ENCODE peak calls at places on chromosomes 11 and 22, in eight cellular contexts. G is fibroblast of lung, B is body of pancreas, W is GM23248, T is DND-41, F is endothelial cell of umbilical vein, D is A549, Y is cardiac muscle cell. H is an unnamed sample.

GRCh38 chr11:114921697-114922096 is 243.4 kb downstream of the NXPE2 start:
- DNase-seq in D (no peak), B (no peak), Y (no peak), F (no peak), W (no peak), T (no peak), G (no peak), H (no peak)

GRCh38 chr11:124970925-124971324 is 16.9 kb downstream of the CCDC15 start:
- DNase-seq in G (peak; percentile 24), Y (peak; percentile 50), B (no peak), F (peak; percentile 26), T (no peak), D (no peak), W (peak; percentile 47), H (no peak)

GRCh38 chr22:36439481-36440271 is 41.8 kb downstream of the TXN2 start:
- DNase-seq in W (peak; percentile 95), Y (peak; percentile 93), F (peak; percentile 75), G (peak; percentile 98), B (peak; percentile 79), D (peak; percentile 85), T (no peak), H (no peak)

GRCh38 chr22:35582861-35583670 is 34.1 kb downstream of the MB start:
- DNase-seq in T (peak; percentile 64), B (peak; percentile 68), G (peak; percentile 53), F (peak; percentile 63), D (peak; percentile 86), W (peak; percentile 70), Y (peak; percentile 73), H (peak; percentile 24)

GRCh38 chr11:74627381-74627780 is 35.0 kb downstream of the POLD3 start:
- DNase-seq in Y (no peak), D (no peak), G (no peak), B (no peak), F (no peak), W (no peak), T (no peak), H (no peak)

GRCh38 chr11:7603031-7603781 is 70.1 kb downstream of the CYB5R2 start:
- DNase-seq in Y (no peak), W (peak; percentile 51), G (peak; percentile 3), T (no peak), B (no peak), D (no peak), F (no peak), H (no peak)

GRCh38 chr22:41603873-41604332 is 14.3 kb upstream of the PMM1 start:
- DNase-seq in W (no peak), Y (no peak), D (no peak), T (peak; percentile 70), B (no peak), F (no peak), G (peak; percentile 25), H (peak; percentile 69)

GRCh38 chr11:38788591-38788990 is 2190.6 kb upstream of the RAG2 start:
- DNase-seq in B (no peak), T (no peak), W (no peak), D (no peak), G (peak; percentile 17), Y (no peak), F (no peak), H (no peak)

GRCh38 chr11:1487851-1488574 is 1.4 kb upstream of the MOB2 start:
- DNase-seq in T (no peak), B (peak; percentile 11), G (no peak), W (no peak), F (no peak), Y (no peak), D (no peak), H (no peak)

GRCh38 chr11:127470485-127470884 is 469.9 kb upstream of the KIRREL3 start:
- DNase-seq in D (no peak), G (no peak), W (peak; percentile 15), Y (no peak), F (peak; percentile 2), B (peak; percentile 23), T (peak; percentile 44), H (no peak)

GRCh38 chr11:112525270-112525669 is 264.6 kb upstream of the PLET1 start:
- DNase-seq in G (peak; percentile 12), B (peak; percentile 11), F (no peak), T (peak; percentile 64), D (no peak), Y (peak; percentile 52), W (peak; percentile 66), H (no peak)

GRCh38 chr11:57276857-57277505 is 39.9 kb upstream of the APLNR start:
- DNase-seq in B (no peak), G (no peak), F (peak; percentile 81), T (no peak), Y (peak; percentile 78), W (no peak), D (no peak), H (no peak)

GRCh38 chr11:126212089-126212660 is 593 bp downstream of the FAM118B start:
- DNase-seq in T (no peak), F (peak; percentile 18), Y (peak; percentile 9), W (peak; percentile 58), G (no peak), D (no peak), B (no peak), H (no peak)
- H3K4me1 ChIP-seq in T (peaks cover 34% of the 10 kb centered on the region), F (peaks cover 17% of the 10 kb centered on the region), Y (peaks cover 10% of the 10 kb centered on the region), W (peaks cover 10% of the 10 kb centered on the region), G (no peaks in the 10 kb centered on the region), D (peaks cover 18% of the 10 kb centered on the region), B (peaks cover 32% of the 10 kb centered on the region), H (peaks cover 9% of the 10 kb centered on the region)

GRCh38 chr11:32821917-32822560 is 7.7 kb upstream of the PRRG4 start:
- DNase-seq in B (no peak), G (no peak), T (no peak), F (no peak), D (no peak), W (no peak), Y (no peak), H (no peak)

GRCh38 chr11:32827276-32827675 is 2.5 kb upstream of the PRRG4 start:
- DNase-seq in W (no peak), F (no peak), B (no peak), Y (no peak), G (no peak), T (no peak), D (no peak), H (no peak)

GRCh38 chr11:32829157-32829679 is 509 bp upstream of the PRRG4 start:
- DNase-seq in T (no peak), Y (no peak), G (no peak), D (no peak), B (no peak), W (peak; percentile 57), F (peak; percentile 31), H (no peak)

GRCh38 chr11:32829680-32830412 is at the start of gene PRRG4:
- DNase-seq in W (peak; percentile 76), Y (peak; percentile 57), F (no peak), B (peak; percentile 75), G (peak; percentile 53), D (no peak), T (peak; percentile 41), H (no peak)

GRCh38 chr11:32826113-32826512 is 3.6 kb upstream of the PRRG4 start:
- DNase-seq in G (no peak), F (no peak), T (no peak), Y (no peak), D (no peak), W (no peak), B (no peak), H (no peak)
- H3K9me3 ChIP-seq in G (no peaks in the 10 kb centered on the region), F (no peaks in the 10 kb centered on the region), T (no peaks in the 10 kb centered on the region), Y (no peaks in the 10 kb centered on the region), D (no peaks in the 10 kb centered on the region), W (no peaks in the 10 kb centered on the region), B (no peaks in the 10 kb centered on the region), H (no peaks in the 10 kb centered on the region)

DNA sequence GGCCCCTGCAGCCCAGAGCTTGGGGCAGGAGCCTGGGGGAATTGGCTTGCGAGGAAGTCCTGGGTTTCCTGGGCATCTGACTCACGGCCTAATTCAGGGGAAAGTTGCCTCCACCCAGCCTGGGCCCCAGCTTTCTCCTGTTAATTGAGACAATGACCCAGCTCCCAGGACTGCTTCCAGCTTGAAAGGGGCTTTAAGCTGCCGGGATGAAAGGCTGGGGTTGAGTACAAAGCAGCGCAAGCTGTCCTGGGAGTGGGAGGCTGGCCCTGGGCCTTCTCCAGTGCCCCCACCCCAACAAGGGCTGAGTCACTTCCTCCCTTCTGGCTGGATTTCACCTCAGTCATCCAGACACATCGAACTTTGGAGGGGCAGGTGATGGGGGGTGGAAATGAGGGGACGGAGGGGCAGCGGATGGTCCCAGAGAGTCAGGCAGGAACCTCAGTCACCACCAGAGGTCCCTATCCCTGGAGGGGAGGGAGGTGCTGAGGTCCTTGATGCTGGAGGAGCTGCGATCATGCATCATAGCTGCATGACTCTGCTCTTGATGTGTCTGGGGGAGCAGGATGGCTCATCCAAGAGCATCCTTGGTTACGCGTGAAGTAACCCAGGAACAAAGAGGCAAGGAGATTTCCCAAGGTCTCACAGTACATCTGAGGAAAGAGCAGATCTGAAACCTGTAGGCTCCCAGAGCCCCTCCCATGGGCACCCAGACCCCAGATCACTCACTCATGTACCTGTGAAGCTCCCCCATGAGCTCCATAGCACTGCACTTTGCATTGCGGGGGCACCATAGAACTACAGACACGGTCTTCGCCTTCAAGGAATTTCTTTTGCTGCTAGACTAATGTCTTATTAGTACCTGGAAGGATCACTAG is 30.0 kb upstream of the OAF start:
- DNase-seq in Y (peak; percentile 49), B (no peak), F (peak; percentile 42), D (no peak), T (no peak), W (peak; percentile 98), G (peak; percentile 85), H (no peak)
- H3K27ac ChIP-seq in Y (no peak overlapping the region), B (no peak overlapping the region), F (no peak overlapping the region), D (no peak overlapping the region), T (no peak overlapping the region), W (peak overlapping the region; percentile 99), G (no peak overlapping the region), H (no peak overlapping the region)

DNA sequence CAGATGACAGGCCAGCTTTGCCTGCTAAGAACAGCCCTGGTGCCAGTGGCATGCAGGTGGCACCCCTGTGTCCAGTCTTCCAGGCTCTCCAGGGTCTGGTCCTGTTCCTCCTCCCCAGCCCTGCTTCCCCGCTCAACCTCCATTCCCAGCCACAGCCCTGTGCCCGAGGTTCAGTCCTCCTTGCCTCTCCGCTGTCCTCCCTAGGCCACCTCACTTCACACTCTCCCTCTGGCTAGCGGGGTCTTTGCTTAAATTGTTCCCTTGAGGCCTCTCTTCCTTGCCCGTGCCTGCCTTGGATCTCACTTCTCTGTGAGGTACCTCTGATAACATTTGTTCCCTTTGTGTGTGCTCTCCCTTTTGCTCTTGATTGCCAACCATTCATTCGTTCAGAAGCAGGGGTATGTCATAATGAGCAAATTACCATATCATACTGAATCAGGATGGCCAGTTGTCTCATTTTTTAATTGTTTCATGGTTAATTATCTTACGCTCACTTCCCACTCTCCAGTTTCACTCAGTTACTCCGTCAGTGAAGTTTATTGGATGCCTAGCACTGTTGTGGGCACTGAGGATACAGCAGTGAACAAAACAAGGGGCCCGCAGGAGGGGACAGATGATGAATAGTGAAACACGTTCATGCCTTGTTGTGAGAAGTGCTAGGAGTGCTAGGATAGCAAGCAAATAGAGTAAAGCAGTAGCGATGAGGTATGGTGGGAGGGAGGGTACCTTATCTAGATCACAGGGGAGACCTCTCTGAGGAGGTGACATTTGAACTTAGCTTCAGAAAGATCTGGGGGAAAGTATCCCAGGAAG is 7.4 kb downstream of the BMAL1 start:
- DNase-seq in W (no peak), T (no peak), F (no peak), G (no peak), Y (no peak), B (no peak), D (no peak), H (no peak)
- H3K4me1 ChIP-seq in W (peaks cover 23% of the 10 kb centered on the region), T (peaks cover 5% of the 10 kb centered on the region), F (no peaks in the 10 kb centered on the region), G (peaks cover 12% of the 10 kb centered on the region), Y (no peaks in the 10 kb centered on the region), B (peaks cover 9% of the 10 kb centered on the region), D (peaks cover 44% of the 10 kb centered on the region), H (peaks cover 25% of the 10 kb centered on the region)

GRCh38 chr11:12024314-12024926 is 16.0 kb upstream of the DKK3 start:
- DNase-seq in B (no peak), Y (no peak), T (no peak), D (no peak), G (no peak), F (no peak), W (no peak), H (no peak)
- H3K9me3 ChIP-seq in B (no peaks in the 10 kb centered on the region), Y (no peaks in the 10 kb centered on the region), T (peaks cover 3% of the 10 kb centered on the region), D (peaks cover 23% of the 10 kb centered on the region), G (no peaks in the 10 kb centered on the region), F (no peaks in the 10 kb centered on the region), W (no peaks in the 10 kb centered on the region), H (no peaks in the 10 kb centered on the region)

GRCh38 chr11:12799373-12799835 is 125.2 kb downstream of the TEAD1 start:
- DNase-seq in D (no peak), F (peak; percentile 40), Y (no peak), T (no peak), B (no peak), G (peak; percentile 47), W (no peak), H (no peak)
- H3K27ac ChIP-seq in D (peak overlapping the region; percentile 89), F (no peak overlapping the region), Y (peak overlapping the region; percentile 77), T (no peak overlapping the region), B (peak overlapping the region; percentile 77), G (no peak overlapping the region), W (peak overlapping the region; percentile 19), H (no peak overlapping the region)

H was measured in effector memory CD4-positive, alpha-beta T cell.